ENCODE peak calls at places on chromosomes 4 and X, in five cellular contexts. F is tibial nerve, E is left lung, J is pancreas, T is bronchial epithelial cell. W is an unnamed sample.

GRCh38 chr4:111618908-111619307 is 526.3 kb upstream of the FAM241A start:
- DNase-seq in J (no peak), T (no peak), E (no peak), F (no peak), W (no peak)

GRCh38 chr4:56731857-56732256 is 50.8 kb upstream of the HOPX start:
- DNase-seq in T (no peak), F (no peak), J (no peak), E (peak), W (no peak)

GRCh38 chrX:153411255-153411987 is at the start of gene ZFP92:
- DNase-seq in F (no peak), E (no peak), T (no peak), J (no peak), W (no peak)

GRCh38 chr4:60313616-60314015 is 886.5 kb upstream of the ADGRL3 start:
- DNase-seq in J (no peak), T (no peak), F (no peak), E (no peak), W (no peak)

GRCh38 chrX:112368371-112368770 is 285.8 kb upstream of the TRPC5 start:
- DNase-seq in T (no peak), F (no peak), E (no peak), J (no peak), W (no peak)

GRCh38 chr4:13980317-13980716 is 352.8 kb upstream of the BOD1L1 start:
- DNase-seq in E (no peak), T (peak), J (no peak), F (no peak), W (no peak)

GRCh38 chrX:17242470-17242869 is 132.5 kb upstream of the NHS start:
- DNase-seq in J (no peak), T (peak), F (peak), E (no peak), W (peak)

GRCh38 chr4:8618961-8619720 is 26.6 kb downstream of the CPZ start:
- DNase-seq in J (peak), E (no peak), F (no peak), T (no peak), W (no peak)

GRCh38 chrX:39750246-39750790 is 347.4 kb downstream of the BCOR start:
- DNase-seq in E (no peak), T (no peak), J (no peak), F (no peak), W (no peak)

GRCh38 chrX:47186096-47186740 is 7.4 kb upstream of the UBA1 start:
- DNase-seq in T (no peak), J (no peak), E (no peak), F (no peak), W (no peak)

GRCh38 chr4:169270810-169271691 is at the start of gene SH3RF1:
- DNase-seq in E (peak), F (peak), J (peak), T (peak), W (peak)

GRCh38 chr4:180513076-180513475 is 1730.1 kb upstream of the TENM3 start:
- DNase-seq in T (no peak), E (no peak), F (no peak), J (no peak), W (no peak)

GRCh38 chr4:127601029-127601428 is 31.7 kb upstream of the INTU start:
- DNase-seq in J (no peak), T (peak), F (no peak), E (no peak), W (no peak)

GRCh38 chr4:38243385-38244053 is 283.3 kb downstream of the PTTG2 start:
- DNase-seq in J (no peak), E (peak), F (no peak), T (no peak), W (no peak)

GRCh38 chr4:45663495-45664148 is 460.2 kb downstream of the GABRG1 start:
- DNase-seq in E (no peak), J (no peak), F (no peak), T (no peak), W (no peak)

GRCh38 chrX:15465347-15465746 is 27.8 kb downstream of the PIR start:
- DNase-seq in F (peak), J (no peak), T (peak), E (no peak), W (no peak)

GRCh38 chr4:39036172-39036571 is 4.0 kb upstream of the TMEM156 start:
- DNase-seq in J (no peak), F (no peak), E (no peak), T (peak), W (no peak)

GRCh38 chrX:71166461-71166860 is 21.8 kb downstream of the NLGN3 start:
- DNase-seq in F (no peak), E (no peak), J (no peak), T (no peak), W (no peak)

GRCh38 chr4:143420227-143420626 is 83.6 kb downstream of the GAB1 start:
- DNase-seq in F (no peak), E (no peak), T (no peak), J (no peak), W (no peak)

GRCh38 chrX:120310861-120311631 is at the start of gene TMEM255A:
- DNase-seq in J (no peak), E (no peak), T (no peak), F (no peak), W (no peak)

GRCh38 chr4:56261027-56261426 is 126.3 kb downstream of the AASDH start:
- DNase-seq in T (no peak), F (no peak), E (no peak), J (no peak), W (no peak)

GRCh38 chr4:38178666-38178995 is 218.4 kb downstream of the PTTG2 start:
- DNase-seq in F (no peak), E (no peak), T (no peak), J (no peak), W (no peak)

GRCh38 chr4:101184668-101185067 is 162.7 kb downstream of the PPP3CA start:
- DNase-seq in E (no peak), J (no peak), F (no peak), T (no peak), W (no peak)

GRCh38 chr4:26140150-26140898 is 180.5 kb upstream of the RBPJ start:
- DNase-seq in E (no peak), J (no peak), F (no peak), T (no peak), W (no peak)

GRCh38 chr4:131613086-131613823 is 1535.8 kb upstream of the PCDH10 start:
- DNase-seq in F (no peak), T (no peak), E (no peak), J (no peak), W (no peak)

GRCh38 chrX:23952984-23953907 is 45.4 kb downstream of the CXorf58 start:
- DNase-seq in J (no peak), T (no peak), E (no peak), F (no peak), W (no peak)

GRCh38 chr4:187478292-187479205 is 517.0 kb upstream of the ZFP42 start:
- DNase-seq in E (no peak), T (peak), J (no peak), F (no peak), W (peak)

GRCh38 chrX:102155806-102156179 is at the start of gene BEX5:
- DNase-seq in T (peak), J (peak), E (peak), F (no peak), W (peak)

GRCh38 chr4:3077796-3078195 is 3.3 kb downstream of the HTT start:
- DNase-seq in F (no peak), E (no peak), J (no peak), T (no peak), W (no peak)

GRCh38 chr4:1353186-1354055 is 6.4 kb downstream of the UVSSA start:
- DNase-seq in T (no peak), F (no peak), E (no peak), J (peak), W (no peak)

GRCh38 chr4:86950835-86951525 is 16.2 kb downstream of the AFF1 start:
- DNase-seq in F (no peak), J (no peak), T (no peak), E (no peak), W (no peak)

GRCh38 chr4:53711916-53712315 is 120.6 kb upstream of the LNX1 start:
- DNase-seq in T (no peak), E (no peak), J (no peak), F (no peak), W (no peak)

GRCh38 chr4:98706200-98706813 is 47.9 kb upstream of the TSPAN5 start:
- DNase-seq in F (no peak), J (no peak), T (no peak), E (no peak), W (no peak)

GRCh38 chr4:17115546-17115945 is 217.1 kb upstream of the LDB2 start:
- DNase-seq in T (no peak), E (no peak), F (no peak), J (no peak), W (no peak)

GRCh38 chrX:40502688-40503087 is 78.1 kb upstream of the ATP6AP2 start:
- DNase-seq in E (no peak), T (no peak), F (no peak), J (no peak), W (no peak)

GRCh38 chrX:139600105-139600504 is 69.6 kb downstream of the F9 start:
- DNase-seq in E (no peak), J (no peak), T (no peak), F (no peak), W (no peak)

DNA sequence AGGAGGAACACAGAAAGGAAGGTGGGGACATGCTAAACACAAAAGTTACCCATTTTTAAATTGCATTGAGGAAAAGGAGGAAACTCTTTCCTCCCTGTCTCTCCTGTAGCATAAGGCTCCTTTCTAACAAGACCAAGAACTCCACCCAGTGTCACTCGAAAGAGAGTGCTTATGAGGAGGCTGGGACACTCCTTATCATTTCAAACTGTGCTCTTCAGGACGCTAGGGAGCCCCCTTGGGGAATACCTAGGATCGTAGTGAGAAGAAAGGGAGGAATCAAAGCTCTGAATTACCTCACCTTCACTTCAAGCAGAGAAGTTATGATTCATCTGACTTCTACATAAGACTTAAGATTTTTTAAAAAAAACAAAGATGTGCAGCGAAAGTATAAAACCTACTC is 65.5 kb downstream of the F9 start:
- DNase-seq in F (no peak), T (no peak), J (no peak), E (no peak), W (no peak)
- H3K4me3 ChIP-seq in F (no peak), T (no peak), J (no peak), E (no peak), W (no peak)

GRCh38 chr4:139018501-139018900 is 2.9 kb downstream of the NOCT start:
- DNase-seq in F (no peak), T (peak), E (no peak), J (no peak), W (no peak)
- H3K4me3 ChIP-seq in F (no peak), T (no peak), E (peak), J (no peak), W (no peak)

DNA sequence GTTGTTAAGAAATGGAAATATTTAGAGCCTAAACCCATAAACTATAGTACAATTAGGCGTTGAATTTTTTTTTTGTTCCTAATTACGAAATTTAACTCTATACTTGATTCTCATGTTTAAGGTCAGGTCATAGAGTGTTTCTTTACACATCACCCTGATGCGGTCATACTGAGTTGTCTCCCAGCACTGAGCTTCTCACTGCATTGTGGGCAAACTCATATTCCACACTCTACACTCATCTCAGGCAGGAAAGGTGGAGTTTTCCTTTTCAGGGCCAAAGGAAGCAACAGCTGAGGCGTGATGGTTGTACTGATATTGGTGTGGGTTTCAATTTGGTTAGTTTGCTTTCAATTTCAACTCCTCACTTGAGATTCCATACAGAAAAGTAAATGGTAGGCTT is 75.4 kb downstream of the FAT4 start:
- DNase-seq in E (no peak), T (peak), J (no peak), F (no peak), W (no peak)
- H3K4me3 ChIP-seq in E (no peak), T (no peak), J (no peak), F (no peak), W (no peak)

GRCh38 chr4:150332961-150333360 is 249.0 kb upstream of the MAB21L2 start:
- DNase-seq in F (no peak), E (no peak), J (no peak), T (no peak), W (no peak)
- H3K4me3 ChIP-seq in F (no peak), E (no peak), J (no peak), T (no peak), W (no peak)

GRCh38 chr4:71188197-71188625 is 150.6 kb upstream of the SLC4A4 start:
- DNase-seq in F (no peak), J (no peak), E (no peak), T (no peak), W (no peak)
- H3K4me3 ChIP-seq in F (peak), J (peak), E (peak), T (no peak), W (no peak)

DNA sequence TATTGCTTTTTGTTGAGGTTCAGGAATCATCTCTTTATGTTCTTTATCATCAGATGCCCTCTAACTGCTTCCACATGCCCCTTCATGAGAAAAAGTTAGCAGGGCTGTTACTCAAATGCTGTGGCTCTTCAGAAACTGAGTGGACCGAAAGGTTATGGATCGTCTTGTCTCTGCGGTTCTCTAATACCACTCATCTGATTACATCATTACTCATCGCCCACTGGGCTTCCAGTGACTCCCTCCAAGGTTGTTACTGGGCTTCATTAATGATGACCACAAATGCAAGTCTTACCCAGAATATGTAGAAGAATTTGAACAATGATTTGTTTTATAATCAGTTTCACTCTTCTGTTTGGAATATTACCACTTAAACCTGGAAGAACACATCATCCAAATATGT is 67.7 kb downstream of the RWDD4 start:
- DNase-seq in E (no peak), T (no peak), J (no peak), F (no peak), W (no peak)
- H3K4me3 ChIP-seq in E (no peak), T (no peak), J (no peak), F (no peak), W (no peak)

GRCh38 chrX:10781847-10782530 is 161.6 kb upstream of the MID1 start:
- DNase-seq in F (no peak), E (no peak), J (no peak), T (peak), W (no peak)

GRCh38 chrX:10783451-10783995 is 163.1 kb upstream of the MID1 start:
- DNase-seq in F (no peak), E (no peak), T (no peak), J (no peak), W (no peak)

DNA sequence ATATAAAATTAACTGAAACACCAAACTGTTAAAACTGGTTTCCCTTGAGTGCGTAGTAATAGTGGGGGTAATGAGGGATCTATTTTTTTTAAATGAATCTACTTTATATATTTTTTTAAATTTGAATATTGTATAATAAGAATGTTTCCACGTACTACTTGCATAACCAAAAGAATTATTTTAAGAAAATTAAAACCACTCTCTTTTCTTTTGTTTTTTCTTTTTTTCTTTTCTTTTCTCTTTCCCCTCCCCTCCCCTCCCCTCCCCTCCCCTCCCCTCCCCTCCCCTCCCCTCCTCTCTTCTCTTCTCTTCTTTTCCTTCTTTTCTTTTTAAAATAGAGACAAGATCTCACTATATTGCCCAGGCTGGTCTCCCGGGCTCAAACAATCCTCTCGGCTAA is 166.9 kb upstream of the MID1 start:
- DNase-seq in E (no peak), T (no peak), F (no peak), J (no peak), W (no peak)
- H3K4me3 ChIP-seq in E (no peak), T (no peak), F (no peak), J (no peak), W (no peak)